ENCODE peak calls at places on chromosomes 7 and 10, in five cellular contexts. I is IMR-90, L is trophoblast cell, Q is mesenchymal stem cell, Y is H1. S is an unnamed sample.

GRCh38 chr7:142612264-142612881 is 136.9 kb upstream of the PRSS1 start:
- DNase-seq in L (no peak), Y (no peak), Q (peak; percentile 58), I (peak; percentile 45), S (no peak)

GRCh38 chr10:101778781-101779543 is 3.0 kb upstream of the FGF8 start:
- DNase-seq in L (no peak), Q (peak; percentile 68), Y (peak; percentile 82), I (no peak), S (peak; percentile 62)

GRCh38 chr7:93392984-93393383 is 160.8 kb downstream of the VPS50 start:
- DNase-seq in Q (no peak), I (no peak), L (no peak), Y (no peak), S (no peak)

GRCh38 chr10:121926669-121927360 is 1.0 kb downstream of the ATE1 start:
- DNase-seq in L (no peak), I (no peak), Y (no peak), Q (peak; percentile 64), S (peak; percentile 11)

GRCh38 chr7:906776-907157 is 30.4 kb downstream of the GET4 start:
- DNase-seq in L (no peak), Q (no peak), I (no peak), Y (no peak), S (no peak)

GRCh38 chr7:116315293-116315692 is 105.0 kb downstream of the TES start:
- DNase-seq in L (peak; percentile 80), Q (peak; percentile 73), I (peak; percentile 68), Y (no peak), S (no peak)

GRCh38 chr10:4159173-4159572 is 374.2 kb upstream of the KLF6 start:
- DNase-seq in Y (no peak), L (peak; percentile 90), I (no peak), Q (no peak), S (no peak)

GRCh38 chr7:155215576-155216325 is 81.9 kb upstream of the INSIG1 start:
- DNase-seq in I (no peak), Q (no peak), L (no peak), Y (no peak), S (no peak)

GRCh38 chr7:69260023-69260422 is 338.3 kb upstream of the AUTS2 start:
- DNase-seq in Q (no peak), I (no peak), L (no peak), Y (no peak), S (no peak)

GRCh38 chr10:131259535-131259934 is 52.0 kb downstream of the TCERG1L start:
- DNase-seq in I (no peak), Q (no peak), L (no peak), Y (no peak), S (no peak)

GRCh38 chr7:2106506-2106905 is 126.2 kb downstream of the MAD1L1 start:
- DNase-seq in I (no peak), Q (no peak), Y (no peak), L (no peak), S (no peak)

GRCh38 chr7:139990571-139990970 is 72.2 kb downstream of the PARP12 start:
- DNase-seq in L (no peak), Q (no peak), Y (no peak), I (no peak), S (no peak)

GRCh38 chr7:99559276-99559915 is 954 bp downstream of the ZNF655 start:
- DNase-seq in L (peak; percentile 6), I (peak; percentile 38), Y (no peak), Q (peak; percentile 52), S (no peak)

GRCh38 chr7:66847879-66848810 is 72.9 kb upstream of the TMEM248 start:
- DNase-seq in Y (no peak), L (peak; percentile 16), I (peak; percentile 91), Q (peak; percentile 92), S (no peak)
- H2BK120ac ChIP-seq in Y (no peak overlapping the region), L (no peak overlapping the region), I (peak overlapping the region; percentile 53), Q (no peak overlapping the region), S (no peak overlapping the region)

GRCh38 chr7:46352335-46352954 is 431.4 kb upstream of the IGFBP3 start:
- DNase-seq in L (peak; percentile 60), Q (peak; percentile 65), Y (no peak), I (peak; percentile 72), S (peak; percentile 79)
- H2BK5ac ChIP-seq in L (no peak overlapping the region), Q (no peak overlapping the region), Y (no peak overlapping the region), I (no peak overlapping the region), S (no peak overlapping the region)

GRCh38 chr7:94875221-94875620 is 32.2 kb upstream of the PPP1R9A start:
- DNase-seq in Y (no peak), L (no peak), I (no peak), Q (no peak), S (no peak)
- H2BK120ac ChIP-seq in Y (no peak overlapping the region), L (no peak overlapping the region), I (no peak overlapping the region), Q (no peak overlapping the region), S (no peak overlapping the region)

DNA sequence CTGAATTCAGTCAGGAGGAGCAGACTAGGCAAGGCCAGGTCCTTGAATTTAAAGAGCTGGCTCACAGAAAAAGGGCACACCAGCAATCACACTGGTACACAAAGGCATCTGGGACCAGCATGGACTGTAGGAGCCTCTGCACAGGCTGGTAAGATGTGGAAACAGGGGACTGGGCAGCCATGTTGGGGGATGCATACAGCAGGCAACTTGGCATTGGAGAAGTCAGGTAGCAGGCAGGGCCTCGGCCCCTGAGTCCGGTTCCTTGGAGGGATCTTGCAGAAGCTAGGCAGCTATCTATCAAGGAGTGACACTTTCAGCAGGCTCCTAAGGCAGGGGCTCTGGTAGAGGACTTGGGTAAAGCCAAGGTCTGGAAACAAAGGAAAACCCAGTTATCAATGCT is 376.3 kb upstream of the BMPER start:
- DNase-seq in I (no peak), Q (no peak), L (no peak), Y (no peak), S (no peak)
- H2BK5ac ChIP-seq in I (no peak overlapping the region), Q (no peak overlapping the region), L (no peak overlapping the region), Y (no peak overlapping the region), S (no peak overlapping the region)

GRCh38 chr10:49144021-49144720 is 10.3 kb upstream of the FAM170B start:
- DNase-seq in L (no peak), Y (no peak), Q (peak; percentile 63), I (peak; percentile 81), S (no peak)

GRCh38 chr10:49141541-49142332 is 7.9 kb upstream of the FAM170B start:
- DNase-seq in L (no peak), I (no peak), Y (no peak), Q (no peak), S (no peak)

GRCh38 chr10:49140306-49141175 is 6.7 kb upstream of the FAM170B start:
- DNase-seq in Q (no peak), Y (no peak), I (no peak), L (no peak), S (no peak)

GRCh38 chr10:49139866-49140195 is 6.0 kb upstream of the FAM170B start:
- DNase-seq in L (peak; percentile 13), I (peak; percentile 99), Q (peak; percentile 93), Y (no peak), S (no peak)

DNA sequence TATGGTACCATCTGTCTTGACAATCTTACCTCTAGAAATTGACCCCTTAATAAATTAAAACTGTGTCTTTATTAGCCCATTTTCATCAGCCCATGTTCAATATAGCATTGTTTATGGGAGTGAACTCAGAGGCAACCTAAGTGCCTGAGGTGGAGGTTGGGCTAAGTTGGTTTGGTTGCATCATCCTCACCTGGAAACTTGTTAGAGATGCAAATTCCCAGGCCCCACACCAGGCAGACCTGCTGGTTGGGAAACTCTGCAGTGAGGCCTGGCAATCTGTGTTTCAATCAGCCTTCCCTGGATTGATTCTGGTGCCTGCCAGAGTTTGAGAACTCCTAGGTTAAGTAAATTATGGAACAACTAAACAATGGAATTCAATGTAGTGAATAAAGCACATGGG is 9.4 kb upstream of the FAM170B start:
- DNase-seq in L (no peak), Y (no peak), I (no peak), Q (no peak), S (no peak)
- H2BK120ac ChIP-seq in L (no peak overlapping the region), Y (no peak overlapping the region), I (peak overlapping the region; percentile 43), Q (no peak overlapping the region), S (no peak overlapping the region)

GRCh38 chr10:52965938-52966401 is 193.4 kb upstream of the MBL2 start:
- DNase-seq in I (no peak), Q (no peak), Y (no peak), L (no peak), S (peak; percentile 44)
- H2BK5ac ChIP-seq in I (no peak overlapping the region), Q (no peak overlapping the region), Y (peak overlapping the region; percentile 97), L (no peak overlapping the region), S (no peak overlapping the region)

DNA sequence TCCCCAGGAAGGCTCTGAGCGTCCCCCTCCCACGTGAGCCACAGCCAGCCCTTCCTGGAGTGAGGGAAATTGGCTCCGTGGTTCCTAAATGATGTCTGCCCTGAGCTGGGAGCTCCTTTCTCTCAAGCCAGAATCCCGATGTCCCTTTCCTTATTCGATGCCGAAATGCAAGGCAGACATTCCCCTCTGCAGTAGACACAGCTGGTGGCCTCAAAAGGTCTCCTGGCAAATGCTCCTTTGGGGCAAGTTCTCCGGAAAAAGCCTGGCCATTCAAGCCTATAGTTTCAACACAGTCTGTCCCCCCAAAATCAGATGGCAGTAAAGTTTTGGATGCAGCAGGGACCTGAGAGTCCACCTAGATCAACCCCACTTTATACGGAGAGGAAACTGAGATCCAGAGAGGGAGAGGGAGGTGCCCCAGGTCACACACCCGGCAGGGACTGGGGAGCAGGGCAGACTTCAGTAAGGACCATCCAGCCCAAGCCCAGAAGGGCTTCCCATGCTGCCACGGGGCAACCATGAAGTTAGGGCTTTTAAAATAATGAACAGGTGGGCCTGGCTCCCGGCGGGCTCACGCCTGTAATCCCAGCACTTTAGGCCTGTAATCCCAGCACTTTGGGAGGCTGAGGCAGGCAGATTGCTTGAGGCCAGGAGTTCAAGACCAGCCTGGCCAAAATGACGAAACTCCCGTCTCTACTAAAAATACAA is 98.7 kb downstream of the HIP1 start:
- DNase-seq in L (no peak), Q (no peak), Y (peak; percentile 83), I (no peak), S (no peak)
- H2BK120ac ChIP-seq in L (no peak overlapping the region), Q (no peak overlapping the region), Y (peak overlapping the region; percentile 33), I (no peak overlapping the region), S (peak overlapping the region; percentile 95)